ENCODE peak calls at places on chromosomes 11 and 22, in four cellular contexts. I is spleen, Y is stomach, K is sigmoid colon. X is an unnamed sample.

GRCh38 chr22:47484960-47485571 is 722.6 kb downstream of the TBC1D22A start:
- DNase-seq in I (no peak), Y (no peak), K (no peak), X (no peak)

GRCh38 chr11:100777118-100777517 is 90.0 kb downstream of the ARHGAP42 start:
- DNase-seq in I (no peak), Y (peak; percentile 59), K (no peak), X (no peak)

GRCh38 chr22:29351042-29351441 is 35.5 kb upstream of the RASL10A start:
- DNase-seq in I (no peak), Y (no peak), K (no peak), X (peak; percentile 72)

GRCh38 chr11:65786786-65787636 is at the start of gene OVOL1:
- DNase-seq in I (peak; percentile 84), Y (peak; percentile 88), K (no peak), X (peak; percentile 91)

GRCh38 chr11:109914038-109914437 is 179.2 kb upstream of the ZC3H12C start:
- DNase-seq in I (no peak), Y (no peak), K (no peak), X (no peak)

GRCh38 chr11:70323811-70324210 is 53.3 kb downstream of the PPFIA1 start:
- DNase-seq in I (no peak), Y (no peak), K (no peak), X (no peak)

GRCh38 chr11:32706985-32707736 is 87.3 kb downstream of the CCDC73 start:
- DNase-seq in I (no peak), Y (no peak), K (no peak), X (no peak)

GRCh38 chr11:72085836-72086475 is 5.3 kb downstream of the LRRC51 start:
- DNase-seq in I (no peak), Y (no peak), K (no peak), X (no peak)

GRCh38 chr22:29309332-29310064 is 3.0 kb downstream of the GAS2L1 start:
- DNase-seq in I (peak; percentile 86), Y (peak; percentile 80), K (peak; percentile 71), X (peak; percentile 71)

GRCh38 chr11:84372366-84372765 is 1086.2 kb upstream of the CCDC90B start:
- DNase-seq in I (no peak), Y (no peak), K (no peak), X (no peak)

GRCh38 chr22:24976442-24977218 is 24.1 kb downstream of the KIAA1671 start:
- DNase-seq in I (no peak), Y (no peak), K (no peak), X (no peak)

GRCh38 chr22:46984751-46985506 is 222.5 kb downstream of the TBC1D22A start:
- DNase-seq in I (no peak), Y (no peak), K (no peak), X (peak; percentile 55)

GRCh38 chr11:132601863-132602262 is 930.4 kb downstream of the OPCML start:
- DNase-seq in I (no peak), Y (no peak), K (no peak), X (no peak)

GRCh38 chr11:45354976-45355705 is 69.0 kb upstream of the SYT13 start:
- DNase-seq in I (peak; percentile 91), Y (peak; percentile 77), K (peak; percentile 94), X (peak; percentile 89)

GRCh38 chr11:47533690-47534135 is 19.2 kb downstream of the CELF1 start:
- DNase-seq in I (no peak), Y (no peak), K (no peak), X (no peak)

GRCh38 chr22:27168681-27169080 is 511.3 kb downstream of the MIAT start:
- DNase-seq in I (no peak), Y (no peak), K (no peak), X (no peak)

GRCh38 chr22:32541481-32541880 is 66.9 kb downstream of the FBXO7 start:
- DNase-seq in I (peak; percentile 25), Y (no peak), K (peak; percentile 50), X (no peak)

GRCh38 chr22:45358127-45358526 is 48.4 kb downstream of the FAM118A start:
- DNase-seq in I (no peak), Y (no peak), K (no peak), X (no peak)

GRCh38 chr11:130846606-130847005 is 69.7 kb downstream of the SNX19 start:
- DNase-seq in I (no peak), Y (no peak), K (no peak), X (no peak)

GRCh38 chr11:66713746-66714480 is 15.1 kb downstream of the SPTBN2 start:
- DNase-seq in I (peak; percentile 30), Y (no peak), K (no peak), X (no peak)

GRCh38 chr11:84091212-84091986 is 805.2 kb upstream of the CCDC90B start:
- DNase-seq in I (no peak), Y (no peak), K (no peak), X (no peak)

GRCh38 chr11:8707541-8708270 is 25.1 kb downstream of the RPL27A start:
- DNase-seq in I (no peak), Y (no peak), K (peak; percentile 99), X (peak; percentile 96)

GRCh38 chr11:35121326-35121865 is 17.6 kb upstream of the CD44 start:
- DNase-seq in I (no peak), Y (no peak), K (no peak), X (no peak)

GRCh38 chr11:35619754-35620640 is 1.7 kb downstream of the FJX1 start:
- DNase-seq in I (no peak), Y (no peak), K (peak; percentile 63), X (peak; percentile 15)

GRCh38 chr22:31556627-31557203 is 60.4 kb downstream of the SFI1 start:
- DNase-seq in I (no peak), Y (no peak), K (no peak), X (no peak)

GRCh38 chr11:827861-828167 is at the start of gene CRACR2B:
- DNase-seq in I (peak; percentile 84), Y (no peak), K (no peak), X (no peak)

GRCh38 chr22:44309137-44309536 is 3.6 kb downstream of the SHISAL1 start:
- DNase-seq in I (no peak), Y (no peak), K (peak; percentile 84), X (no peak)

GRCh38 chr22:28426346-28427132 is 253.1 kb downstream of the TTC28 start:
- DNase-seq in I (no peak), Y (no peak), K (no peak), X (no peak)

GRCh38 chr11:1570896-1571759 is 943 bp downstream of the DUSP8 start:
- DNase-seq in I (peak; percentile 82), Y (no peak), K (peak; percentile 75), X (peak; percentile 46)

GRCh38 chr22:38017272-38017920 is 33.0 kb upstream of the SOX10 start:
- DNase-seq in I (no peak), Y (peak; percentile 74), K (peak; percentile 93), X (peak; percentile 74)

DNA sequence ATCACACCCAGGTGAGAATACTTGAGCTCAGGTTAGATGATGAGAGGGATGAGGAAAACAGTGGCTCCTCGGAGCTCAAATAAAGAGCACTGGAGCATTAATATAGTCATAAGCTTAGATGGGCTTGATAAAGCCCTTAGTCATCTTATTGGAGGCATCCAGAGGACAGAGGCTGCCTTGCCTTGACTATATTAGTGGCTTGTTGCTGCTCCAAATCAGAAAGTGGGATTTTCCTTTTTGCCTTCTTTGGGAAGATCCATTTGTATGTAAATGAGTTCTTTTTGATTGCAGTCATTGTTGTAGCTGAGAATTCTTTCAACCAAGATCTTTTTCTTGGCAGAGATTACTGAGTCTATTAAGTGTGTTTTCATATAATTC is 18.9 kb downstream of the ADM start:
- DNase-seq in I (no peak), Y (no peak), K (no peak), X (no peak)
- H3K27ac ChIP-seq in I (peak overlapping the region; percentile 20), Y (peak overlapping the region; percentile 76), K (peak overlapping the region; percentile 81), X (no peak overlapping the region)

GRCh38 chr11:18379201-18379600 is 15.2 kb upstream of the LDHA start:
- DNase-seq in I (no peak), Y (no peak), K (no peak), X (peak; percentile 26)

GRCh38 chr11:18384157-18384641 is 10.2 kb upstream of the LDHA start:
- DNase-seq in I (peak; percentile 76), Y (peak; percentile 63), K (peak; percentile 90), X (peak; percentile 80)

DNA sequence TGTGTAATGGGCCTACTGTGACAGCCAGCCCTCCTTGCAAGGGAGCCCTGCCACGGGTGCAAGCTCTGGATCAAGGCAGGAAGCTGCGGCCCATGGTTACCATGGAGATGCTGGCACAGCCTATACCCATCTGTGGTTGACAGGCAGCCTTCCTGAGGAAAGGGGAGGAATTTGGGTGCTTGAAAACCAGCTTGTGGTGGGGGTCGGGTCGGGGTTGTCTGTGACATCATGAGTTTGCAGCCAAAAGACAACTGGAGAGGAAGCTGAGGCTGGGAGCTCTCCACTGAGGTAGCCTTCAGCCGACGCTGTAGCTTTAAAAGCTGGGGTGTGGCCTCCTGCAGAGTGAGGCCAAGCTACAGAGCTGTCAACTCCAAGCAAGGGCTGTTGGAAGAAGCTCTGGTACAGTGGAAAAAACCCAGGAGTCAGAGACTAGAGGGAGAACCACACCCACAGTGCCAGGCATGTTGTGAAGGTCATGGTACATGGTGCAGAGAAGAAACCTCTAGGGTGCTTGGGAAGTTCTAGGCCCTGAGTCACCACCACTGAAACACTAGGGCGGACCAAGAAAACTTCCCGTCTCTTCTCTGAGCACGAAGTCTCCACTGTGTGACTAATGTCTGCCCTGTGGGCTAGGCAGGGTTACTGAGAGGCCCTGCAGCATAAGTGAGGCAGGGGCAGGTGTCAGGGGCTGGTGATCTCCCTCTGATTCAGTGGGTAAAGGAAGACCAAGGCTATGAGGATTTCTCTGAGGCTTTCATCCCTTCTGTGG is 10.8 kb upstream of the LDHA start:
- DNase-seq in I (peak; percentile 87), Y (peak; percentile 76), K (peak; percentile 93), X (peak; percentile 83)
- H3K4me3 ChIP-seq in I (no peak overlapping the region), Y (no peak overlapping the region), K (no peak overlapping the region), X (no peak overlapping the region)

GRCh38 chr11:121722431-121723256 is 269.9 kb upstream of the SORL1-AS1 start:
- DNase-seq in I (no peak), Y (peak; percentile 40), K (peak; percentile 97), X (peak; percentile 70)
- TF ChIP-seq POLR2A in I (no peak), Y (no peak), K (peak; percentile 59), X (peak; percentile 83)

GRCh38 chr11:125583496-125583895 is 9.2 kb upstream of the STT3A start:
- DNase-seq in I (no peak), Y (no peak), K (no peak), X (no peak)
- H3K27ac ChIP-seq in I (no peak overlapping the region), Y (no peak overlapping the region), K (no peak overlapping the region), X (no peak overlapping the region)

GRCh38 chr22:49052560-49052959 is 775.1 kb downstream of the BRD1 start:
- DNase-seq in I (no peak), Y (no peak), K (no peak), X (no peak)
- H3K4me3 ChIP-seq in I (peak overlapping the region; percentile 18), Y (peak overlapping the region; percentile 41), K (peak overlapping the region; percentile 37), X (no peak overlapping the region)